ENCODE peak calls at places on chromosomes 7 and 10, in seven cellular contexts. G, U, D, X, H, C and J are unnamed samples.

GRCh38 chr7:922334-923107 is 32.0 kb downstream of the ADAP1 start:
- DNase-seq in G (no peak), U (no peak), D (no peak), X (peak), H (peak), C (no peak), J (peak)

GRCh38 chr10:52951819-52952218 is 179.2 kb upstream of the MBL2 start:
- DNase-seq in G (no peak), U (no peak), D (peak), X (peak), H (no peak), C (peak), J (peak)

GRCh38 chr10:13813540-13813939 is 226.8 kb downstream of the PRPF18 start:
- DNase-seq in G (no peak), U (no peak), D (no peak), X (no peak), H (no peak), C (peak), J (no peak)

GRCh38 chr10:7345717-7346116 is 65.1 kb downstream of the SFMBT2 start:
- DNase-seq in G (no peak), U (no peak), D (no peak), X (no peak), H (no peak), C (no peak), J (no peak)

GRCh38 chr7:29229056-29229455 is 34.5 kb downstream of the CHN2 start:
- DNase-seq in G (no peak), U (no peak), D (no peak), X (no peak), H (no peak), C (no peak), J (no peak)

GRCh38 chr10:73857446-73857845 is 16.9 kb downstream of the CAMK2G start:
- DNase-seq in G (no peak), U (no peak), D (no peak), X (peak), H (peak), C (no peak), J (no peak)

GRCh38 chr7:33459340-33459751 is 330.0 kb downstream of the BBS9 start:
- DNase-seq in G (no peak), U (no peak), D (peak), X (no peak), H (no peak), C (no peak), J (peak)

GRCh38 chr10:131115801-131116200 is 195.7 kb downstream of the TCERG1L start:
- DNase-seq in G (no peak), U (no peak), D (no peak), X (no peak), H (no peak), C (no peak), J (no peak)

GRCh38 chr7:45120-46090 is 147.0 kb upstream of the FAM20C start:
- DNase-seq in G (no peak), U (no peak), D (no peak), X (no peak), H (no peak), C (no peak), J (no peak)

GRCh38 chr7:977326-978048 is 2.1 kb upstream of the COX19 start:
- DNase-seq in G (no peak), U (no peak), D (no peak), X (no peak), H (no peak), C (no peak), J (peak)